ENCODE peak calls at places on chromosomes 7 and 10, in seven cellular contexts. D, E, H, C, Y, N and Q are unnamed samples.

GRCh38 chr7:38051311-38051710 is 126.7 kb upstream of the STARD3NL start:
- DNase-seq in D (no peak), Y (no peak), H (no peak), C (no peak), N (no peak), E (no peak), Q (no peak)

GRCh38 chr10:29479081-29479917 is 155.5 kb downstream of the SVIL start:
- DNase-seq in D (no peak), C (no peak), E (no peak), N (no peak), Y (no peak), H (no peak), Q (no peak)

GRCh38 chr7:36407636-36408550 is 18.2 kb downstream of the ANLN start:
- DNase-seq in E (no peak), Y (no peak), C (no peak), H (no peak), D (no peak), N (no peak), Q (no peak)

GRCh38 chr7:52959878-52960660 is 75.4 kb upstream of the POM121L12 start:
- DNase-seq in H (no peak), Y (no peak), N (no peak), E (no peak), C (no peak), D (no peak), Q (no peak)

GRCh38 chr7:140304071-140304799 is 94.1 kb downstream of the SLC37A3 start:
- DNase-seq in Y (no peak), H (peak; percentile 23), E (no peak), D (no peak), C (no peak), N (no peak), Q (no peak)

GRCh38 chr10:121036431-121036830 is 185.3 kb downstream of the WDR11 start:
- DNase-seq in Y (no peak), E (no peak), N (peak; percentile 64), H (no peak), D (no peak), C (no peak), Q (no peak)

GRCh38 chr7:46152671-46153070 is 231.6 kb upstream of the IGFBP3 start:
- DNase-seq in D (no peak), C (no peak), Y (no peak), H (no peak), N (no peak), E (no peak), Q (no peak)

GRCh38 chr10:91642831-91643692 is 10.2 kb upstream of the PPP1R3C start:
- DNase-seq in E (no peak), H (no peak), C (no peak), N (no peak), Y (no peak), D (no peak), Q (no peak)

GRCh38 chr10:70832236-70832635 is 16.5 kb downstream of the SGPL1 start:
- DNase-seq in Y (no peak), E (no peak), N (no peak), D (no peak), H (no peak), C (no peak), Q (no peak)

GRCh38 chr7:12130664-12131063 is 80.4 kb upstream of the TMEM106B start:
- DNase-seq in Y (no peak), H (no peak), C (no peak), E (no peak), N (no peak), D (no peak), Q (no peak)

GRCh38 chr7:44967571-44968446 is 11.0 kb downstream of the MYO1G start:
- DNase-seq in C (no peak), N (no peak), Y (peak; percentile 77), H (peak; percentile 35), D (no peak), E (no peak), Q (peak; percentile 62)

GRCh38 chr7:115230882-115231508 is 309.1 kb downstream of the MDFIC start:
- DNase-seq in E (no peak), Y (peak; percentile 75), H (no peak), D (no peak), C (peak; percentile 91), N (no peak), Q (no peak)

GRCh38 chr7:132643302-132643701 is 67.0 kb upstream of the PLXNA4 start:
- DNase-seq in E (no peak), D (no peak), C (no peak), Y (no peak), H (no peak), N (no peak), Q (no peak)

GRCh38 chr7:132646064-132646463 is 69.8 kb upstream of the PLXNA4 start:
- DNase-seq in C (no peak), N (no peak), Y (no peak), D (no peak), E (no peak), H (no peak), Q (no peak)

GRCh38 chr7:132652507-132652906 is 76.2 kb upstream of the PLXNA4 start:
- DNase-seq in N (no peak), H (no peak), C (no peak), Y (no peak), E (no peak), D (no peak), Q (no peak)

GRCh38 chr7:132650498-132650897 is 74.2 kb upstream of the PLXNA4 start:
- DNase-seq in D (no peak), C (no peak), H (peak; percentile 6), Y (no peak), E (no peak), N (no peak), Q (no peak)

DNA sequence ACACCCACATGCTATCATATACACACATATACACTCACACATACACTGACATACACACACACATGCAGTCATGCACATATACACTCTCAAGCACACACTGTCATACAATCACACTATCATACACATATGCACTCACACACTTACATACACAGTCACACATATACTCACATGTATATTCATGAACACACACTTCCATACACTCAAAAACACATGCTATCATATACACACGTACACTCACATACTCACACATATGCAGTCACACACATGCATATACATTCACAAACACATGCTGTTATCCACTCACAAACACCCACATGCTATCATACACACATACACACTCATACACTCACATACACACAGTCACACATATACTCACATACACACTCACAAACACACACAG is 71.0 kb upstream of the PLXNA4 start:
- DNase-seq in D (no peak), Y (no peak), C (no peak), H (no peak), E (no peak), N (no peak), Q (no peak)
- H3K36me3 ChIP-seq in D (no peaks in the 10 kb centered on the region), Y (no peaks in the 10 kb centered on the region), C (no peaks in the 10 kb centered on the region), H (no peaks in the 10 kb centered on the region), E (no peaks in the 10 kb centered on the region), N (no peaks in the 10 kb centered on the region), Q (no peaks in the 10 kb centered on the region)

GRCh38 chr10:61943699-61944444 is 42.4 kb downstream of the ARID5B start:
- DNase-seq in N (no peak), C (no peak), E (no peak), D (no peak), Y (no peak), H (no peak), Q (no peak)

GRCh38 chr10:61942997-61943457 is 41.5 kb downstream of the ARID5B start:
- DNase-seq in H (no peak), Y (no peak), D (no peak), C (no peak), E (no peak), N (no peak), Q (no peak)

GRCh38 chr10:61939575-61940301 is 38.2 kb downstream of the ARID5B start:
- DNase-seq in H (no peak), Y (no peak), C (no peak), N (no peak), D (no peak), E (no peak), Q (no peak)

GRCh38 chr10:61944445-61945123 is 43.1 kb downstream of the ARID5B start:
- DNase-seq in E (no peak), N (no peak), Y (no peak), H (no peak), C (no peak), D (no peak), Q (no peak)

DNA sequence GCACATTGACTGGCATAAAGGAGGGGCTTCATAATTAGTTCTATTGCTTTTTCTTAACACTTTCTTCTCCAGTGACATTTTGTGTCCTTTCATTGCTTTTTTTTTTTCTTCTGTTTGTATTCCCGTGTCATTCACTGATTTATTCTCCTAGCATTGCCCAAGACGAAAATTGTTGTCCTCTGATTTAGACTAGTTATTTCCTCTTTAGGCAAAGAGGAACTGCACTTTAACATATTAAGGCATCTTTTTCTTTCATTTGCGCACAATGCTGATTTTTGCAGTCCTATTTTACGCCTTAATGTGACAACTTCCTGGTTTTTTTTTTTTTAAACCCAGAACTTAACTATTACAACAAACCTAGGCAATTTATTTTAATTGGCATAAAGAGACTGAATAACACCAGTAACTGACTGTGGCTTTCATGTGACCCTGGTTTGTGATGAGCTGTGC is 39.7 kb downstream of the ARID5B start:
- DNase-seq in D (no peak), E (no peak), Y (no peak), N (no peak), C (no peak), H (no peak), Q (no peak)
- H3K4me3 ChIP-seq in D (no peak overlapping the region), E (no peak overlapping the region), Y (no peak overlapping the region), N (no peak overlapping the region), C (no peak overlapping the region), H (no peak overlapping the region), Q (no peak overlapping the region)

DNA sequence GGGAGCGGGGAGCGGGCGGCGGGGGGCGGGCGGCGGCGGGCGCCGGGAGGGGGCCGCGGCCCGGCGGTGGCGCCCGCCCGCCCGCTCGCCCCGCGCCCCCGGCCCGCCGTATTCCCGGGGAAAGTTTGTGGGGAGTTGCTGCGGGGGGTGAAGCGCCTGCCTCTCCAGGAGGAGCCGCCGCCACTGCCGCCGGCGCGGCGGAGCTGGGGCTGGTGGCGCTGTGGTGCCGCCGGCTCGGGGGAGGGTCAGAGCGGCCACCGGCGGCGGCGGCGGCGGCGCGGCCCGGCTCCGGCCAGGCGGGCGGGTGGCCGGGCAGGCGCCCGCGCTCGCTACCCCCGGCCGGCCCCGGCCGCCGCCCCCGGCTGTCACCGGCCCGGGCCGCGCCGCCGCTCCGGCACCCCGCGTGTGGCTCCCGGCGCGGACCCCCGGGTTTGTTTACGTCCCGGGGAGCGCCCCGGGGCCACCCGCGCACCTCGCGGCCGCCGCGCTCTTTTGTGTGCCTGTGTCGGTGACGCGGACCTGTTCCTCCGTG is 861 bp upstream of the CUX1 start:
- DNase-seq in E (peak; percentile 73), H (peak; percentile 81), D (no peak), N (peak; percentile 38), C (no peak), Y (peak; percentile 83), Q (peak; percentile 79)
- TF ChIP-seq CTCF in E (no peak), H (peak; percentile 14), D (no peak), N (peak; percentile 23), C (no peak), Y (no peak), Q (no peak)

GRCh38 chr7:117764031-117764430 is 109.2 kb downstream of the CTTNBP2 start:
- DNase-seq in H (no peak), Y (no peak), C (no peak), E (no peak), N (no peak), D (no peak), Q (no peak)

GRCh38 chr7:117766915-117767314 is 106.3 kb downstream of the CTTNBP2 start:
- DNase-seq in H (no peak), E (no peak), Y (no peak), C (no peak), D (no peak), N (no peak), Q (no peak)

GRCh38 chr7:117759950-117760640 is 113.1 kb downstream of the CTTNBP2 start:
- DNase-seq in C (no peak), D (no peak), E (no peak), Y (no peak), H (no peak), N (no peak), Q (no peak)

GRCh38 chr7:117757440-117757839 is 115.8 kb downstream of the CTTNBP2 start:
- DNase-seq in C (no peak), Y (no peak), E (no peak), N (no peak), H (no peak), D (no peak), Q (no peak)

GRCh38 chr7:117762055-117762454 is 111.2 kb downstream of the CTTNBP2 start:
- DNase-seq in D (no peak), E (no peak), C (no peak), N (no peak), Y (no peak), H (no peak), Q (no peak)
- H3K36me3 ChIP-seq in D (no peaks in the 10 kb centered on the region), E (no peaks in the 10 kb centered on the region), C (no peaks in the 10 kb centered on the region), N (no peaks in the 10 kb centered on the region), Y (peaks cover 29% of the 10 kb centered on the region), H (no peaks in the 10 kb centered on the region), Q (no peaks in the 10 kb centered on the region)